ENCODE peak calls at places on chromosomes 16 and 17, in eight cellular contexts. M is K562; X is CD8-positive, alpha-beta T cell; Q is cardiac muscle cell; S is brain microvascular endothelial cell; J is cardiac fibroblast; W is uterus; U is Panc1. O is an unnamed sample.

GRCh38 chr17:30970757-30971567 is at the start of gene RNF135:
- DNase-seq in U (no peak), Q (peak; percentile 93), M (no peak), J (peak; percentile 91), X (peak; percentile 76), W (peak; percentile 82), S (peak; percentile 75), O (peak; percentile 86)

GRCh38 chr16:79013004-79013403 is 587.5 kb downstream of the MAF start:
- DNase-seq in U (no peak), M (no peak), J (no peak), Q (no peak), X (no peak), S (no peak), W (no peak), O (no peak)

GRCh38 chr16:23967018-23967417 is 131.2 kb downstream of the PRKCB start:
- DNase-seq in X (no peak), Q (no peak), M (no peak), U (no peak), S (no peak), W (no peak), J (no peak), O (no peak)

GRCh38 chr16:74449470-74449869 is 28.2 kb upstream of the CLEC18B start:
- DNase-seq in Q (no peak), W (peak; percentile 31), M (no peak), J (no peak), S (peak; percentile 57), U (no peak), X (no peak), O (no peak)

GRCh38 chr16:66925322-66925840 is at the start of gene RRAD:
- DNase-seq in X (no peak), Q (peak; percentile 45), J (peak; percentile 47), W (peak; percentile 70), U (no peak), M (peak; percentile 75), S (peak; percentile 19), O (peak; percentile 29)

GRCh38 chr16:30116291-30117207 is 3.2 kb upstream of the GDPD3 start:
- DNase-seq in M (no peak), S (no peak), U (no peak), Q (no peak), J (no peak), X (no peak), W (no peak), O (no peak)

GRCh38 chr16:8951447-8952280 is 12.0 kb downstream of the USP7 start:
- DNase-seq in X (no peak), M (no peak), U (no peak), Q (no peak), W (no peak), J (no peak), S (no peak), O (no peak)

GRCh38 chr16:67419502-67419901 is 3.2 kb upstream of the ZDHHC1 start:
- DNase-seq in W (no peak), Q (no peak), S (no peak), X (no peak), M (no peak), J (no peak), U (no peak), O (no peak)

GRCh38 chr16:3243882-3244281 is 8.9 kb upstream of the ZNF200 start:
- DNase-seq in X (no peak), M (no peak), U (no peak), W (no peak), J (no peak), S (no peak), Q (no peak), O (no peak)

GRCh38 chr17:50931003-50931878 is 65.1 kb upstream of the TOB1 start:
- DNase-seq in W (peak; percentile 83), U (no peak), S (peak; percentile 78), M (peak; percentile 72), Q (peak; percentile 94), X (peak; percentile 79), J (peak; percentile 91), O (peak; percentile 86)

GRCh38 chr17:35214631-35215273 is 20.6 kb upstream of the SLC35G3 start:
- DNase-seq in S (no peak), U (no peak), X (peak; percentile 74), J (no peak), Q (no peak), M (no peak), W (no peak), O (no peak)

GRCh38 chr16:78235168-78235800 is 135.8 kb downstream of the WWOX start:
- DNase-seq in S (peak; percentile 71), U (peak; percentile 39), W (peak; percentile 53), M (peak; percentile 85), Q (peak; percentile 73), J (peak; percentile 76), X (peak; percentile 74), O (peak; percentile 70)

GRCh38 chr17:57261084-57261461 is 4.8 kb downstream of the MSI2 start:
- DNase-seq in J (no peak), S (no peak), W (no peak), Q (peak; percentile 31), M (no peak), X (no peak), U (no peak), O (no peak)

GRCh38 chr16:19283637-19284036 is 1.9 kb upstream of the CLEC19A start:
- DNase-seq in X (no peak), M (no peak), Q (no peak), U (no peak), J (no peak), S (no peak), W (no peak), O (no peak)

GRCh38 chr17:58956997-58957724 is 149.5 kb downstream of the TRIM37 start:
- DNase-seq in S (peak; percentile 86), Q (peak; percentile 36), M (no peak), J (peak; percentile 19), U (no peak), W (no peak), X (no peak), O (peak; percentile 67)

GRCh38 chr17:58965221-58965620 is 141.5 kb downstream of the TRIM37 start:
- DNase-seq in W (no peak), X (no peak), S (no peak), J (peak; percentile 10), U (no peak), Q (peak; percentile 13), M (no peak), O (no peak)

DNA sequence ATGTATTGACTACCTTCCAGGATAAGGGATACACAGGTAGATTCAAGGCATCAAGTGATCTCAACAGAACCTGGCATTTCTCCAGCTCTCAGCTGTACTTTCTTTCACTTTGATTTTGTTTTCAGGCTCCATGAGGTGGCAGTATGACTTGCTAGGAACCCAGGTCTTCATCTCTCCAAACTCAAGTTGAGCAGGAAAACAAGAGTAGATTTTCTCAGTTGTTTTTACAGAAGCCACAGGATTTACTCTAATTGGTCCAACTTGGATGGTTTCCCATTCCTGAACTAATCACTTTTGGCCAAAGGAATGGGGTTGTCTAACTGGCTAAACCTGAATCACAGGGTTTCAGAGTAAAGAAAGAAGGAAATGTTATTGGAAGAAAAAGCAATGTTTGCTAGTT is 146.6 kb downstream of the TRIM37 start:
- DNase-seq in M (no peak), S (peak; percentile 68), X (no peak), J (peak; percentile 67), Q (peak; percentile 62), U (no peak), W (no peak), O (peak; percentile 78)
- TF ChIP-seq CTCF in M (no peak), S (peak; percentile 55), X (no peak), J (peak; percentile 46), Q (peak; percentile 19), U (peak; percentile 20), W (no peak), O (peak; percentile 47)

DNA sequence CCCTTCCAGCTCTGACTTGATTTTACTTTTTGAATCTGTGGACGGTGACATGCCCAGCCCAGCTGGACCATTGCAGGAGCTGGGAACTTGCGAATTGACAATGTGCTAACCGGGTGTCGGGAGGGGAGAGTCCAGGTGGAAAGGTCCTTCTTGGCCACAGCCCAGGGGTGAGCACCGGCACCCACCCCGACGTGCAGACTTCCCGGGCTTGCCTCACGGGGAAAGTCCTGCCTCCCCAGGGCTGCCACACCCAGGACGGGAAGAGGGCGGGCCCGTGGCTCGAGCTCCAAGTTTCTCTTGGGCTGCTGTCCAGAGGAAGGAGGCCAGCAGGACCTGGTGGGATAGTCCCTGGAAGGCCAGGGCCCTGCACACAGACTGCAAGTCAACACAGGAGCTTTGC is 17.7 kb downstream of the CARD14 start:
- DNase-seq in J (peak; percentile 64), U (no peak), Q (peak; percentile 65), S (no peak), X (no peak), M (peak; percentile 59), W (peak; percentile 71), O (no peak)
- H3K4me3 ChIP-seq in J (no peak overlapping the region), U (no peak overlapping the region), Q (no peak overlapping the region), S (no peak overlapping the region), X (no peak overlapping the region), M (no peak overlapping the region), W (no peak overlapping the region), O (no peak overlapping the region)

DNA sequence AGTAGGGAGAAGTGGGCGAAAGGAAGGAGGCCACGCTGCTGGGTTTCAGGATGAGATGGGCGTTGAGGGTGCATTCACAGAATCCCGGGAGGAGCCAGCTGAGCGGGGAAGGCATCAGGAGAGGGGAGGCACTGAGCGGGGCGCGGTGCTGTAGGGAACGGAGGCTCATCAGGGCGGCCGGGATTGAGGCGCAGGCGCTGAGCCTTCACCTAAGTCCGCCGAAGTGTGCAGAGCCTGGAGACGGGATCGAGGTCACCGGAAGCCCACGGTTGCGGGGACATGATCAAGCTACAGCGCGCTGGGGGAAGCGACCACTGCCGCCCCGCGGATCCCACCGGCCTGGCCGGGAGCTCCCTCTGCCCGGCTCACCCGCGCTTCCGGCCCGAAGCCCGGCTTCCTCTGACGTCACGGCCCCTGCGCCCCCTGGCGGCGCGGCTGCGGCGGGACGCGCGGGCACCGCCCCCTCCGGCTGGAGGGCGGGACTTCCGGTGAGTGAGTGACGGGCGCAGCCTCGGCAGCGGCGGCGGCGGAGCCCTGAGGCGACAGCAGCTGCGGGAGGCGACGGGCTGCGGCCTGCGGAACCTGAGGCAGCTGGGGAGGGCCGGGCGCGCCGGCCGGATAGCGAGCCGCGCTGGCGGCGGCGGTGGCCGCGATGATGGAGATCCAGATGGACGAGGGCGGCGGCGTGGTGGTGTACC is at the start of gene MAPK8IP3:
- DNase-seq in Q (peak; percentile 91), S (peak; percentile 77), M (peak; percentile 95), U (no peak), X (peak; percentile 99), J (peak; percentile 93), W (peak; percentile 95), O (peak; percentile 87)
- TF ChIP-seq CTCF in Q (peak; percentile 72), S (peak; percentile 53), M (peak; percentile 93), U (peak; percentile 97), X (peak; percentile 92), J (peak; percentile 35), W (peak; percentile 99), O (peak; percentile 62)

GRCh38 chr17:8153957-8154607 is 1.9 kb upstream of the PER1 start:
- DNase-seq in J (peak; percentile 100), U (peak; percentile 87), S (peak; percentile 99), W (peak; percentile 100), X (peak; percentile 81), Q (peak; percentile 100), M (peak; percentile 62), O (peak; percentile 100)

GRCh38 chr17:8152112-8152775 is at the start of gene PER1:
- DNase-seq in W (peak; percentile 98), S (peak; percentile 95), X (peak; percentile 78), U (no peak), J (peak; percentile 99), M (peak; percentile 87), Q (peak; percentile 98), O (peak; percentile 97)

GRCh38 chr17:8153550-8153956 is 1.3 kb upstream of the PER1 start:
- DNase-seq in U (no peak), W (peak; percentile 90), Q (peak; percentile 98), J (peak; percentile 98), X (no peak), M (no peak), S (peak; percentile 94), O (peak; percentile 97)

GRCh38 chr17:8151641-8152111 is 528 bp downstream of the PER1 start:
- DNase-seq in M (no peak), W (peak; percentile 93), X (no peak), S (no peak), U (no peak), Q (peak; percentile 88), J (peak; percentile 86), O (peak; percentile 71)

GRCh38 chr17:8152981-8153549 is 861 bp upstream of the PER1 start:
- DNase-seq in Q (no peak), U (no peak), S (no peak), X (no peak), M (no peak), J (no peak), W (no peak), O (no peak)
- H3K4me3 ChIP-seq in Q (no peak overlapping the region), U (no peak overlapping the region), S (no peak overlapping the region), X (no peak overlapping the region), M (no peak overlapping the region), J (peak overlapping the region; percentile 91), W (peak overlapping the region; percentile 74), O (peak overlapping the region; percentile 93)

O was measured in astrocyte of the spinal cord.